ENCODE peak calls at places on chromosomes 11 and 22, in eight cellular contexts. X is cardiac muscle cell; O is tibial artery; Z is breast epithelium; F is body of pancreas; D is CD8-positive, alpha-beta memory T cell; B is kidney epithelial cell; W is fibroblast of lung. Y is an unnamed sample. For H3K36me3, the result is how much of the 10 kb centered on the place peaks cover.

GRCh38 chr22:29782061-29782845 is 15.1 kb downstream of the UQCR10 start:
- DNase-seq in X (no peak), O (no peak), Z (peak), F (peak), D (no peak), B (no peak), W (no peak), Y (no peak)

GRCh38 chr11:17256512-17256911 is 20.0 kb upstream of the NUCB2 start:
- DNase-seq in X (no peak), O (no peak), Z (no peak), F (no peak), D (no peak), B (no peak), W (peak), Y (no peak)

GRCh38 chr11:122633219-122633829 is 22.2 kb upstream of the UBASH3B start:
- DNase-seq in X (peak), O (no peak), Z (no peak), F (peak), D (no peak), B (no peak), W (peak), Y (no peak)

GRCh38 chr22:27615408-27615807 is 186.1 kb downstream of the MN1 start:
- DNase-seq in X (no peak), O (no peak), Z (no peak), F (no peak), D (no peak), B (no peak), W (no peak), Y (no peak)

GRCh38 chr11:76005746-76006145 is 190.7 kb downstream of the UVRAG start:
- DNase-seq in X (no peak), O (no peak), Z (no peak), F (no peak), D (no peak), B (no peak), W (no peak), Y (no peak)

GRCh38 chr22:50308597-50308935 is 1.1 kb upstream of the PLXNB2 start:
- DNase-seq in X (no peak), O (peak), Z (peak), F (peak), D (no peak), B (no peak), W (peak), Y (peak)

GRCh38 chr11:61816736-61817455 is at the start of gene FADS1:
- DNase-seq in X (peak), O (peak), Z (peak), F (peak), D (peak), B (peak), W (peak), Y (peak)

GRCh38 chr11:804599-804964 is 449 bp downstream of the PIDD1 start:
- DNase-seq in X (no peak), O (no peak), Z (no peak), F (no peak), D (no peak), B (no peak), W (no peak), Y (no peak)

GRCh38 chr11:360326-361280 is 8.7 kb upstream of the B4GALNT4 start:
- DNase-seq in X (no peak), O (no peak), Z (no peak), F (no peak), D (no peak), B (no peak), W (no peak), Y (peak)

GRCh38 chr11:116460156-116460965 is 312.4 kb downstream of the BUD13 start:
- DNase-seq in X (no peak), O (no peak), Z (no peak), F (no peak), D (no peak), B (no peak), W (no peak), Y (no peak)

GRCh38 chr11:47044112-47044511 is 107.6 kb downstream of the CSTPP1 start:
- DNase-seq in X (no peak), O (no peak), Z (no peak), F (no peak), D (no peak), B (no peak), W (no peak), Y (no peak)

GRCh38 chr11:95035316-95035715 is 10.3 kb downstream of the KDM4E start:
- DNase-seq in X (no peak), O (no peak), Z (no peak), F (no peak), D (no peak), B (no peak), W (no peak), Y (no peak)

GRCh38 chr11:75380716-75381420 is 18.4 kb upstream of the RPS3 start:
- DNase-seq in X (peak), O (peak), Z (peak), F (peak), D (no peak), B (no peak), W (no peak), Y (no peak)

GRCh38 chr22:49657275-49657973 is 170.2 kb downstream of the BRD1 start:
- DNase-seq in X (no peak), O (peak), Z (peak), F (peak), D (peak), B (no peak), W (no peak), Y (peak)

GRCh38 chr11:36006556-36006955 is 62.7 kb downstream of the LDLRAD3 start:
- DNase-seq in X (no peak), O (no peak), Z (no peak), F (no peak), D (no peak), B (no peak), W (no peak), Y (no peak)

GRCh38 chr11:2374456-2375201 is 2.5 kb upstream of the CD81 start:
- DNase-seq in X (no peak), O (no peak), Z (no peak), F (no peak), D (no peak), B (no peak), W (no peak), Y (peak)

GRCh38 chr11:79078999-79079398 is 361.8 kb downstream of the TENM4 start:
- DNase-seq in X (no peak), O (no peak), Z (no peak), F (peak), D (no peak), B (no peak), W (no peak), Y (no peak)

GRCh38 chr11:61711493-61711892 is 31.3 kb downstream of the DAGLA start:
- DNase-seq in X (no peak), O (no peak), Z (no peak), F (no peak), D (no peak), B (no peak), W (no peak), Y (no peak)

GRCh38 chr11:81331073-81331472 is 1402.6 kb downstream of the FAM181B start:
- DNase-seq in X (no peak), O (no peak), Z (no peak), F (no peak), D (no peak), B (no peak), W (no peak), Y (no peak)

GRCh38 chr11:43830928-43831440 is 49.6 kb upstream of the ALKBH3 start:
- DNase-seq in X (no peak), O (peak), Z (no peak), F (peak), D (no peak), B (peak), W (peak), Y (peak)

GRCh38 chr22:37806409-37807338 is 1.1 kb upstream of the GCAT start:
- DNase-seq in X (peak), O (no peak), Z (peak), F (peak), D (no peak), B (no peak), W (peak), Y (no peak)

GRCh38 chr11:66891849-66892660 is 35.2 kb downstream of the LRFN4 start:
- DNase-seq in X (no peak), O (peak), Z (peak), F (peak), D (no peak), B (peak), W (peak), Y (no peak)

GRCh38 chr11:128284634-128285033 is 302.7 kb downstream of the ETS1 start:
- DNase-seq in X (no peak), O (no peak), Z (no peak), F (no peak), D (no peak), B (no peak), W (no peak), Y (no peak)

GRCh38 chr11:48049036-48049435 is 68.7 kb downstream of the PTPRJ start:
- DNase-seq in X (no peak), O (no peak), Z (no peak), F (no peak), D (no peak), B (no peak), W (no peak), Y (no peak)

GRCh38 chr22:47564651-47565050 is 802.2 kb downstream of the TBC1D22A start:
- DNase-seq in X (no peak), O (no peak), Z (no peak), F (no peak), D (no peak), B (no peak), W (peak), Y (no peak)

GRCh38 chr11:121914508-121914907 is 201.5 kb downstream of the BLID start:
- DNase-seq in X (no peak), O (no peak), Z (no peak), F (no peak), D (no peak), B (no peak), W (no peak), Y (no peak)

GRCh38 chr22:40326905-40327735 is 19.2 kb upstream of the ADSL start:
- DNase-seq in X (no peak), O (no peak), Z (no peak), F (no peak), D (no peak), B (no peak), W (peak), Y (no peak)

GRCh38 chr22:37752189-37753061 is 55.3 kb upstream of the GCAT start:
- DNase-seq in X (no peak), O (peak), Z (peak), F (peak), D (no peak), B (peak), W (peak), Y (peak)

GRCh38 chr11:18540207-18541009 is 13.7 kb upstream of the TSG101 start:
- DNase-seq in X (peak), O (no peak), Z (no peak), F (no peak), D (no peak), B (no peak), W (peak), Y (no peak)

GRCh38 chr11:92753161-92753560 is 216.3 kb upstream of the MTNR1B start:
- DNase-seq in X (no peak), O (no peak), Z (no peak), F (no peak), D (no peak), B (no peak), W (no peak), Y (no peak)

GRCh38 chr11:123137496-123138270 is 57.4 kb downstream of the CLMP start:
- DNase-seq in X (peak), O (peak), Z (no peak), F (peak), D (no peak), B (no peak), W (peak), Y (peak)

GRCh38 chr22:35601743-35602633 is 15.1 kb downstream of the MB start:
- DNase-seq in X (no peak), O (peak), Z (peak), F (peak), D (no peak), B (peak), W (peak), Y (peak)

GRCh38 chr11:1197431-1197885 is 25.4 kb upstream of the MUC5B start:
- DNase-seq in X (no peak), O (no peak), Z (no peak), F (no peak), D (no peak), B (no peak), W (no peak), Y (peak)

GRCh38 chr22:33090836-33091235 is 32.7 kb upstream of the SYN3 start:
- DNase-seq in X (no peak), O (no peak), Z (no peak), F (no peak), D (no peak), B (no peak), W (no peak), Y (no peak)

DNA sequence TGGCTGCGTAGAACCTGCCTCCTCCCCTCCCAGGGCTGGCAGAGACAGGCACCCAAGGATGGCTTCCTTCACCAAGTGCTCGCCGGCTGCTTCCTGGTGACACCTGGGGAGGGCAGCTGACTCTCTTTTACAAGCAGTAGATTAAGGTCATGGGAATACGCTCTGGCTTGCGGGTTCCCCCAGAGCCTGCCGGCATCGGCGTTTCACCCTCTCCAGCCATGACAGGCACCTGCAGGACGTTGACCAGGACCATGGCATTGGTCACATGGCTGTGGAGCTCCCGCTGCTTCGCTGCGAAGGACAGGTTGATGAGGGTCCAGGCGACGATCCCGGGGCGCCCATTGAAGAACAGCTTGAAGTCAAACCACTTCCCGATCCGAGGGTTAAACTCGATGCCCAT is 9.5 kb downstream of the DHCR7 start:
- DNase-seq in X (no peak), O (no peak), Z (no peak), F (no peak), D (no peak), B (no peak), W (no peak), Y (no peak)
- H3K36me3 ChIP-seq in X (half or more), O (under half), Z (under half), F (under half), D (under half), B (under half), W (under half), Y (under half)

GRCh38 chr22:31086703-31087330 is 5.7 kb downstream of the SMTN start:
- DNase-seq in X (no peak), O (no peak), Z (no peak), F (no peak), D (no peak), B (no peak), W (no peak), Y (no peak)

GRCh38 chr22:31085928-31086327 is 4.8 kb downstream of the SMTN start:
- DNase-seq in X (no peak), O (no peak), Z (no peak), F (no peak), D (no peak), B (no peak), W (no peak), Y (no peak)

GRCh38 chr22:31084811-31085492 is 3.8 kb downstream of the SMTN start:
- DNase-seq in X (peak), O (peak), Z (peak), F (peak), D (peak), B (no peak), W (peak), Y (peak)

GRCh38 chr22:31083923-31084810 is 3.0 kb downstream of the SMTN start:
- DNase-seq in X (no peak), O (no peak), Z (no peak), F (no peak), D (no peak), B (no peak), W (no peak), Y (no peak)

GRCh38 chr22:31085493-31085824 is 4.3 kb downstream of the SMTN start:
- DNase-seq in X (no peak), O (no peak), Z (peak), F (peak), D (no peak), B (no peak), W (no peak), Y (no peak)
- H3K36me3 ChIP-seq in X (under half), O (half or more), Z (under half), F (under half), D (under half), B (under half), W (under half), Y (under half)

GRCh38 chr22:20577549-20577975 is 70.2 kb downstream of the MED15 start:
- DNase-seq in X (no peak), O (no peak), Z (no peak), F (no peak), D (no peak), B (no peak), W (no peak), Y (no peak)

GRCh38 chr22:20575724-20576444 is 68.5 kb downstream of the MED15 start:
- DNase-seq in X (no peak), O (no peak), Z (no peak), F (no peak), D (no peak), B (no peak), W (no peak), Y (no peak)

GRCh38 chr22:20577045-20577444 is 69.6 kb downstream of the MED15 start:
- DNase-seq in X (no peak), O (no peak), Z (no peak), F (no peak), D (no peak), B (no peak), W (no peak), Y (no peak)

GRCh38 chr22:20574920-20575353 is 67.5 kb downstream of the MED15 start:
- DNase-seq in X (no peak), O (no peak), Z (no peak), F (no peak), D (no peak), B (no peak), W (no peak), Y (no peak)

DNA sequence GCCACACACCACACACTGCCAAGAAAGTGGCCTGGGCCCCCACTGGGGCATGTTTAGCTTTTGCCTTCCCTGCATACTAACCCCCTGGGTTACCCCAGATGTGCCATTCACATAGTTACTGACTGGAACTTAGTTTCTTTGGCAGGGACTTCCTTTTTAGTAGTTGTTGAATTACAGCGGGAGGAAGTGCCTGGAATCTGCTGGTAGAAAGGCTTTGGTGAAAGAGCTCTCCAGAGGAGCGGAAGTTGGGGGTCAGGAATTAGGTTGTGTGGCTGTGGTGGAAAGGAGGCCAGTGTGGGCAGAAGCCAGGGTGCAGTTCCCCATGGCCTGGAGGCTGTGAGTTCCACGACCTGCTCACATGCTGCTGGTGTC is 69.0 kb downstream of the MED15 start:
- DNase-seq in X (no peak), O (no peak), Z (no peak), F (no peak), D (no peak), B (no peak), W (no peak), Y (no peak)
- H3K36me3 ChIP-seq in X (under half), O (under half), Z (under half), F (under half), D (half or more), B (under half), W (under half), Y (under half)

GRCh38 chr22:19331474-19331873 is 40.0 kb upstream of the CLTCL1 start:
- DNase-seq in X (no peak), O (no peak), Z (no peak), F (no peak), D (no peak), B (no peak), W (no peak), Y (no peak)

GRCh38 chr22:19336133-19337075 is 44.9 kb upstream of the CLTCL1 start:
- DNase-seq in X (no peak), O (no peak), Z (no peak), F (no peak), D (no peak), B (no peak), W (no peak), Y (no peak)

GRCh38 chr22:19331975-19332374 is 40.5 kb upstream of the CLTCL1 start:
- DNase-seq in X (no peak), O (no peak), Z (no peak), F (no peak), D (no peak), B (no peak), W (no peak), Y (no peak)

GRCh38 chr22:19341500-19341899 is 50.0 kb upstream of the CLTCL1 start:
- DNase-seq in X (no peak), O (no peak), Z (no peak), F (no peak), D (no peak), B (no peak), W (no peak), Y (no peak)

DNA sequence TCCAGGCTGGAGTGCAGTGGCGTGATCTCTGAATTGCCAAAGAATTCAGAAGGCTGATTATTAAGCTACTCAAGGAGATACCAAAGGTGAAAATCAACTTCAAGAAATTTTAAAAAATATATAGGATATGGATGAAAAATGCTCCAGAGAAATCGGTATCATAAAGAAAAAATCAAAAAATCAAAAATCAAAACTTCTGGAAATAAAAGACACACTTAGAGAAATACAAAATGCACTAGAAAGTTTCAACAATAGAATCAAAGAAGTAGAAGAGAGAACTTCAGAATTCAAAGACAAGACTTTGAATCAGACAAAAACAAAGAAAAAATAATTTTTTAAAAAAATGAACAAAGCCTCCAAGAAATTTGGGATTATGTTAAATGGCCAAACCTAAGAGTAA is 45.6 kb upstream of the CLTCL1 start:
- DNase-seq in X (no peak), O (no peak), Z (no peak), F (no peak), D (no peak), B (no peak), W (no peak), Y (no peak)
- H3K36me3 ChIP-seq in X (under half), O (half or more), Z (under half), F (under half), D (under half), B (under half), W (under half), Y (half or more)

GRCh38 chr11:64776425-64776824 is 1.9 kb downstream of the SF1 start:
- DNase-seq in X (no peak), O (no peak), Z (no peak), F (no peak), D (no peak), B (no peak), W (no peak), Y (no peak)

GRCh38 chr11:64777449-64778222 is 706 bp downstream of the SF1 start:
- DNase-seq in X (peak), O (peak), Z (peak), F (peak), D (peak), B (peak), W (peak), Y (peak)

GRCh38 chr11:64778473-64779298 is at the start of gene SF1:
- DNase-seq in X (peak), O (peak), Z (peak), F (peak), D (peak), B (peak), W (peak), Y (peak)

GRCh38 chr11:64778223-64778472 is 194 bp downstream of the SF1 start:
- DNase-seq in X (no peak), O (no peak), Z (no peak), F (no peak), D (no peak), B (no peak), W (no peak), Y (no peak)

GRCh38 chr11:64776875-64777274 is 1.5 kb downstream of the SF1 start:
- DNase-seq in X (no peak), O (no peak), Z (no peak), F (no peak), D (no peak), B (no peak), W (no peak), Y (no peak)
- H3K36me3 ChIP-seq in X (under half), O (under half), Z (under half), F (under half), D (under half), B (under half), W (under half), Y (under half)

Y was measured in left lung.